ENCODE peak calls at places on chromosomes 3 and 15, in nine cellular contexts. X is Kasumi-1, E is HEK293T, M is cerebellum, R is NCI-H1092, T is endothelial cell, I is LHCN-M2, V is HT1080, F is mesendoderm. Y is an unnamed sample.
A peak's percentile ranks its signal among the peaks of the same experiment; 100 is the strongest.

GRCh38 chr3:22947741-22948140 is 255.4 kb upstream of the UBE2E2 start:
- DNase-seq in I (peak; percentile 41), T (no peak), X (no peak), M (no peak), E (no peak), R (no peak), V (no peak), F (no peak), Y (no peak)

GRCh38 chr3:26246901-26247300 is 375.7 kb upstream of the LRRC3B start:
- DNase-seq in F (no peak), I (no peak), T (no peak), X (no peak), V (no peak), E (no peak), M (no peak), R (no peak), Y (no peak)

GRCh38 chr3:16102187-16102561 is 72.3 kb upstream of the GALNT15 start:
- DNase-seq in I (no peak), X (no peak), E (no peak), R (no peak), M (no peak), T (no peak), F (no peak), V (no peak), Y (no peak)

GRCh38 chr3:161914703-161915102 is 418.1 kb downstream of the OTOL1 start:
- DNase-seq in E (peak; percentile 31), F (peak; percentile 71), R (peak; percentile 79), I (peak; percentile 46), M (peak; percentile 1), V (no peak), T (peak; percentile 20), X (peak; percentile 30), Y (peak; percentile 65)

GRCh38 chr3:110314512-110315114 is 757.0 kb upstream of the NECTIN3 start:
- DNase-seq in M (peak; percentile 2), X (peak; percentile 61), R (peak; percentile 49), E (peak; percentile 50), T (peak; percentile 58), I (peak; percentile 50), V (peak; percentile 52), F (peak; percentile 82), Y (peak; percentile 64)

GRCh38 chr15:70447081-70447480 is 316.3 kb downstream of the UACA start:
- DNase-seq in I (no peak), E (no peak), R (no peak), X (no peak), V (no peak), M (no peak), F (no peak), T (no peak), Y (no peak)

GRCh38 chr3:27043328-27043956 is 325.7 kb downstream of the NEK10 start:
- DNase-seq in V (no peak), X (no peak), I (no peak), F (no peak), M (no peak), E (no peak), R (no peak), T (no peak), Y (no peak)

GRCh38 chr15:92954578-92954977 is 54.5 kb downstream of the CHD2 start:
- DNase-seq in X (peak; percentile 79), R (no peak), T (no peak), F (peak; percentile 76), E (peak; percentile 30), I (peak; percentile 44), V (peak; percentile 26), M (no peak), Y (no peak)

GRCh38 chr15:23574742-23575141 is 9.3 kb downstream of the MKRN3 start:
- DNase-seq in T (no peak), E (no peak), X (no peak), F (peak; percentile 51), R (no peak), M (no peak), V (no peak), I (no peak), Y (no peak)

GRCh38 chr3:53845103-53845880 is 927 bp downstream of the CHDH start:
- DNase-seq in E (peak; percentile 59), T (peak; percentile 44), I (no peak), V (no peak), M (peak; percentile 48), X (no peak), R (no peak), F (peak; percentile 94), Y (peak; percentile 77)

GRCh38 chr15:29123991-29124390 is 145.6 kb downstream of the NSMCE3 start:
- DNase-seq in E (no peak), F (no peak), M (no peak), T (no peak), X (no peak), R (no peak), V (no peak), I (no peak), Y (no peak)

GRCh38 chr3:156449712-156450574 is 105.0 kb downstream of the SSR3 start:
- DNase-seq in M (peak; percentile 32), R (no peak), E (peak; percentile 43), V (peak; percentile 61), T (peak; percentile 20), I (peak; percentile 36), F (peak; percentile 50), X (peak; percentile 43), Y (no peak)

GRCh38 chr15:36617529-36618196 is 38.2 kb downstream of the CDIN1 start:
- DNase-seq in F (no peak), X (no peak), M (no peak), R (no peak), T (no peak), V (no peak), E (no peak), I (no peak), Y (no peak)

GRCh38 chr3:140199008-140199407 is 264.0 kb downstream of the CLSTN2 start:
- DNase-seq in I (no peak), R (no peak), F (no peak), E (no peak), M (no peak), X (no peak), V (no peak), T (no peak), Y (no peak)

GRCh38 chr3:188326111-188326510 is 172.2 kb downstream of the LPP start:
- DNase-seq in I (peak; percentile 59), M (peak; percentile 21), F (no peak), V (no peak), E (no peak), T (no peak), X (no peak), R (no peak), Y (no peak)

GRCh38 chr3:95615592-95616310 is 1198.6 kb upstream of the EPHA6 start:
- DNase-seq in R (no peak), F (no peak), T (no peak), X (no peak), M (peak; percentile 10), I (no peak), V (peak; percentile 31), E (no peak), Y (no peak)

GRCh38 chr3:175732053-175732452 is 872.9 kb downstream of the NAALADL2 start:
- DNase-seq in V (no peak), I (no peak), X (no peak), M (no peak), R (no peak), E (no peak), F (no peak), T (no peak), Y (no peak)

GRCh38 chr15:40256642-40257235 is 17.9 kb downstream of the PAK6 start:
- DNase-seq in T (no peak), I (no peak), R (no peak), F (peak; percentile 66), V (peak; percentile 55), E (no peak), M (peak; percentile 39), X (peak; percentile 60), Y (no peak)

GRCh38 chr15:36898522-36899126 is 201.7 kb downstream of the MEIS2 start:
- DNase-seq in X (no peak), E (no peak), R (no peak), I (no peak), F (no peak), V (no peak), T (no peak), M (no peak), Y (no peak)

GRCh38 chr3:194249323-194250103 is 101.6 kb downstream of the CPN2 start:
- DNase-seq in T (no peak), X (peak; percentile 84), M (no peak), V (no peak), F (no peak), E (no peak), R (peak; percentile 39), I (no peak), Y (no peak)

GRCh38 chr15:51751687-51752683 is 588 bp downstream of the TMOD2 start:
- DNase-seq in M (peak; percentile 51), I (peak; percentile 30), E (peak; percentile 37), F (peak; percentile 63), V (peak; percentile 35), X (peak; percentile 14), R (no peak), T (peak; percentile 50), Y (peak; percentile 68)

GRCh38 chr3:149179225-149179624 is 42.4 kb downstream of the CP start:
- DNase-seq in E (no peak), X (no peak), V (peak; percentile 66), I (peak; percentile 62), T (no peak), F (no peak), M (no peak), R (no peak), Y (no peak)